ENCODE peak calls at places on chromosomes 7 and 10, in five cellular contexts. K is heart right ventricle, Z is left ventricle myocardium inferior, P is aorta, R is A549. Y is an unnamed sample. For H3K4me1, the result is how much of the 10 kb centered on the place peaks cover.

GRCh38 chr7:99036531-99037175 is 107.3 kb downstream of the SMURF1 start:
- DNase-seq in K (no peak), Z (no peak), R (peak), P (no peak), Y (no peak)

GRCh38 chr10:130300608-130301025 is 164.4 kb downstream of the GLRX3 start:
- DNase-seq in Z (peak), K (peak), P (no peak), R (no peak), Y (no peak)

GRCh38 chr7:112377607-112378006 is 72.7 kb upstream of the IFRD1 start:
- DNase-seq in P (no peak), R (no peak), K (no peak), Z (no peak), Y (no peak)

GRCh38 chr10:90930070-90930837 is 9.4 kb upstream of the ANKRD1 start:
- DNase-seq in R (peak), P (no peak), Z (peak), K (peak), Y (peak)

GRCh38 chr10:96896884-96897589 is 64.9 kb downstream of the LCOR start:
- DNase-seq in P (no peak), R (no peak), Z (no peak), K (no peak), Y (no peak)

GRCh38 chr10:36256905-36257304 is 614.8 kb upstream of the FZD8 start:
- DNase-seq in R (no peak), K (no peak), Z (no peak), P (no peak), Y (no peak)

GRCh38 chr7:80133361-80134104 is 1.1 kb upstream of the GNAI1 start:
- DNase-seq in Z (no peak), K (no peak), R (peak), P (no peak), Y (no peak)

GRCh38 chr10:99329238-99329890 is at the start of gene CNNM1:
- DNase-seq in Z (no peak), R (peak), K (peak), P (peak), Y (no peak)

GRCh38 chr7:78530351-78530750 is 731.8 kb downstream of the PHTF2 start:
- DNase-seq in R (peak), Z (no peak), P (no peak), K (no peak), Y (no peak)

GRCh38 chr10:110845756-110846620 is 25.7 kb upstream of the PDCD4 start:
- DNase-seq in P (no peak), Z (no peak), R (peak), K (no peak), Y (no peak)

GRCh38 chr7:101633516-101633915 is 4.4 kb upstream of the MYL10 start:
- DNase-seq in K (no peak), Z (peak), P (no peak), R (no peak), Y (peak)

GRCh38 chr10:116030576-116030975 is 242.4 kb downstream of the GFRA1 start:
- DNase-seq in K (no peak), R (no peak), Z (no peak), P (no peak), Y (no peak)

GRCh38 chr10:86203162-86203905 is 163.3 kb downstream of the GRID1 start:
- DNase-seq in R (peak), P (peak), Z (no peak), K (peak), Y (no peak)

GRCh38 chr10:36671607-36672006 is 453.8 kb upstream of the ANKRD30A start:
- DNase-seq in P (no peak), Z (no peak), R (peak), K (no peak), Y (no peak)

GRCh38 chr10:121709674-121710073 is 111.4 kb upstream of the FGFR2 start:
- DNase-seq in P (no peak), Z (no peak), R (no peak), K (no peak), Y (no peak)

GRCh38 chr7:96747413-96747940 is 37.8 kb upstream of the SEM1 start:
- DNase-seq in R (no peak), P (no peak), K (no peak), Z (no peak), Y (no peak)

GRCh38 chr7:51013218-51013786 is 230.6 kb upstream of the GRB10 start:
- DNase-seq in K (no peak), P (no peak), Z (no peak), R (no peak), Y (no peak)

GRCh38 chr10:103042129-103042528 is 124.0 kb downstream of the CNNM2 start:
- DNase-seq in R (no peak), K (no peak), P (no peak), Z (no peak), Y (no peak)

GRCh38 chr7:108015740-108016139 is 12.8 kb upstream of the LAMB1 start:
- DNase-seq in P (no peak), R (peak), K (no peak), Z (no peak), Y (no peak)

GRCh38 chr10:17662193-17663138 is 18.5 kb downstream of the STAM start:
- DNase-seq in P (no peak), K (no peak), Z (no peak), R (no peak), Y (no peak)

GRCh38 chr10:104077282-104078151 is 8.2 kb downstream of the COL17A1 start:
- DNase-seq in P (no peak), Z (no peak), R (no peak), K (no peak), Y (no peak)

GRCh38 chr10:21530168-21530567 is 3.9 kb upstream of the MLLT10 start:
- DNase-seq in K (no peak), R (no peak), Z (no peak), P (no peak), Y (no peak)

GRCh38 chr10:78028438-78029293 is 649 bp downstream of the POLR3A start:
- DNase-seq in Z (no peak), R (no peak), K (no peak), P (peak), Y (no peak)

GRCh38 chr7:2567663-2568238 is 9.0 kb downstream of the IQCE start:
- DNase-seq in R (no peak), K (no peak), P (peak), Z (peak), Y (peak)
- H3K4me1 ChIP-seq in R (under half), K (under half), P (under half), Z (under half), Y (under half)

GRCh38 chr10:131961047-131961776 is 20.5 kb downstream of the BNIP3 start:
- DNase-seq in K (no peak), P (no peak), Z (no peak), R (no peak), Y (no peak)
- H3K4me3 ChIP-seq in K (no peak), P (no peak), Z (no peak), R (no peak), Y (no peak)

GRCh38 chr7:26444554-26444953 is 152.9 kb downstream of the SNX10 start:
- DNase-seq in K (no peak), R (no peak), P (no peak), Z (no peak), Y (no peak)

GRCh38 chr7:26443761-26444160 is 152.1 kb downstream of the SNX10 start:
- DNase-seq in Z (no peak), K (no peak), R (no peak), P (no peak), Y (no peak)

GRCh38 chr7:26454180-26454579 is 162.5 kb downstream of the SNX10 start:
- DNase-seq in K (no peak), Z (no peak), R (no peak), P (no peak), Y (no peak)

GRCh38 chr7:26451997-26452396 is 160.3 kb downstream of the SNX10 start:
- DNase-seq in Z (no peak), P (no peak), R (no peak), K (no peak), Y (no peak)

GRCh38 chr7:26449175-26450165 is 157.8 kb downstream of the SNX10 start:
- DNase-seq in P (no peak), Z (no peak), K (no peak), R (peak), Y (no peak)
- H3K4me1 ChIP-seq in P (under half), Z (under half), K (under half), R (under half), Y (under half)

GRCh38 chr7:1663857-1664651 is 6.0 kb upstream of the ELFN1 start:
- DNase-seq in R (no peak), Z (no peak), K (no peak), P (peak), Y (no peak)

GRCh38 chr7:1665721-1666250 is 4.3 kb upstream of the ELFN1 start:
- DNase-seq in R (peak), P (peak), K (peak), Z (peak), Y (no peak)

GRCh38 chr7:1663243-1663642 is 6.8 kb upstream of the ELFN1 start:
- DNase-seq in Z (no peak), P (peak), K (no peak), R (no peak), Y (peak)

GRCh38 chr7:1666251-1666778 is 3.8 kb upstream of the ELFN1 start:
- DNase-seq in P (peak), R (peak), K (no peak), Z (no peak), Y (no peak)

DNA sequence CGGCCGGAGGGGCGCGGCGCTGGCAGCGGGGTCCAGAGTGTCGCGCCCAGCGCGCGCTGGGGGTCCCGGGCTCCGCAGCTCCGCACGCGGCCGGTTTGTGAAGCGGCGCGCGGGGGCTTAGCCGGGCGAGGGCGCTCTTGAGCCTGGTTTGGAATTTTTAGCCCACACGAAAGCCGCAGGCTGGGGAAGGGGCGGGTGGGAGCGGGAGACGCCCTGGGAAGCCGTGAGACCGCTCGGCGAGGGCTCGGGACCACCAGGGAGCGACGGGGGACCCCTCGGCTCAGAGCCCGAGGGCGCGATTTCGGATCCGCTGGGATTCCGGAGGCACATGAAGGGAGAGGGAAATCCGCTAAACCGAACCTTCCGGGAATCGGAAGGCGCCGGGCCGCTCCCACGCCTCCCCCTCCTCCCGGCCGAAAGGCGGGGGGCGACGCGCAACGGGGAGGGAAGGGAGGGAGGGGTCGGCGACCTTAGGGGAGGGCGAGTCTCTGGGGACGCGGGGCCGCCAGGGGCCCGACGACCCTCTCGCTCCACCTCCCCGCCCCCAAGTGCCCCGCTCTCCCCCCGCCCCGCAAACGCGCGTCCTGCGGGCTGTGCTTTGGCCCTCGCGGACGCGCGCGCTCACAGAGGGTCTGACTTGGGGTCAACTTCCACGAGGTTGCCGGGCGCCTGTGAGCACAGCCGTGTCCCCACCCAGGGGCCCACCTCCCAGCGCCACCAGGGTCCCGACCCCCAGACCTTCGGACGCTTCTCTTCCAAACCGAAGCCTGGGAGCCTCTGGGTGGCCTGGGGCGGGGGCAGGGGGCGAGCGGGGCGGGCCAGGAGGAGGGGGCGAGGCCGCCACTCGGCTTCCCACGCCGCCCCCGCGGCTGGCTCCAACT is 5.1 kb upstream of the ELFN1 start:
- DNase-seq in R (peak), K (peak), P (peak), Z (peak), Y (peak)
- H3K4me3 ChIP-seq in R (peak), K (peak), P (peak), Z (peak), Y (peak)

Y was measured in heart left ventricle.